ENCODE peak calls at places on chromosomes 13 and 19, in ten cellular contexts. One of them, this sample, is unnamed.

GRCh38 chr19:10919352-10920287 is 8.8 kb downstream of the YIPF2 start:
- DNase-seq in heart right ventricle: no peak
- DNase-seq in lung: peak
- DNase-seq in IMR-90: no peak
- DNase-seq in WTC11: no peak
- DNase-seq in tibial nerve: no peak
- DNase-seq in neural progenitor cell: no peak
- DNase-seq in cardiac fibroblast: no peak
- DNase-seq in dorsolateral prefrontal cortex: no peak
- DNase-seq in psoas muscle: no peak
- DNase-seq in this sample: no peak

GRCh38 chr13:111429064-111429558 is 108.7 kb downstream of the TEX29 start:
- DNase-seq in heart right ventricle: no peak
- DNase-seq in lung: peak
- DNase-seq in IMR-90: peak
- DNase-seq in WTC11: peak
- DNase-seq in tibial nerve: peak
- DNase-seq in neural progenitor cell: peak
- DNase-seq in cardiac fibroblast: peak
- DNase-seq in dorsolateral prefrontal cortex: no peak
- DNase-seq in psoas muscle: no peak
- DNase-seq in this sample: peak

GRCh38 chr19:42191855-42192254 is 25.6 kb downstream of the DEDD2 start:
- DNase-seq in heart right ventricle: no peak
- DNase-seq in lung: peak
- DNase-seq in IMR-90: peak
- DNase-seq in WTC11: no peak
- DNase-seq in tibial nerve: no peak
- DNase-seq in neural progenitor cell: no peak
- DNase-seq in cardiac fibroblast: peak
- DNase-seq in dorsolateral prefrontal cortex: no peak
- DNase-seq in psoas muscle: no peak
- DNase-seq in this sample: no peak

GRCh38 chr19:30668521-30669155 is 296.5 kb downstream of the ZNF536 start:
- DNase-seq in heart right ventricle: no peak
- DNase-seq in lung: no peak
- DNase-seq in IMR-90: no peak
- DNase-seq in WTC11: no peak
- DNase-seq in tibial nerve: no peak
- DNase-seq in neural progenitor cell: no peak
- DNase-seq in cardiac fibroblast: no peak
- DNase-seq in dorsolateral prefrontal cortex: no peak
- DNase-seq in psoas muscle: no peak
- DNase-seq in this sample: no peak

GRCh38 chr13:109156181-109156935 is 526.9 kb downstream of the MYO16 start:
- DNase-seq in heart right ventricle: peak
- DNase-seq in lung: no peak
- DNase-seq in IMR-90: peak
- DNase-seq in WTC11: no peak
- DNase-seq in tibial nerve: no peak
- DNase-seq in neural progenitor cell: no peak
- DNase-seq in cardiac fibroblast: peak
- DNase-seq in dorsolateral prefrontal cortex: peak
- DNase-seq in psoas muscle: no peak
- DNase-seq in this sample: no peak

GRCh38 chr19:38144667-38145066 is 79.4 kb downstream of the DPF1 start:
- DNase-seq in heart right ventricle: no peak
- DNase-seq in lung: no peak
- DNase-seq in IMR-90: no peak
- DNase-seq in WTC11: no peak
- DNase-seq in tibial nerve: no peak
- DNase-seq in neural progenitor cell: no peak
- DNase-seq in cardiac fibroblast: no peak
- DNase-seq in dorsolateral prefrontal cortex: no peak
- DNase-seq in psoas muscle: no peak
- DNase-seq in this sample: no peak

GRCh38 chr19:56765107-56765506 is 75.4 kb downstream of the PEG3 start:
- DNase-seq in heart right ventricle: peak
- DNase-seq in lung: peak
- DNase-seq in IMR-90: no peak
- DNase-seq in WTC11: no peak
- DNase-seq in tibial nerve: no peak
- DNase-seq in neural progenitor cell: no peak
- DNase-seq in cardiac fibroblast: peak
- DNase-seq in dorsolateral prefrontal cortex: peak
- DNase-seq in psoas muscle: peak
- DNase-seq in this sample: no peak

GRCh38 chr13:75881109-75881775 is 245.1 kb downstream of the LMO7 start:
- DNase-seq in heart right ventricle: no peak
- DNase-seq in lung: no peak
- DNase-seq in IMR-90: peak
- DNase-seq in WTC11: no peak
- DNase-seq in tibial nerve: no peak
- DNase-seq in neural progenitor cell: no peak
- DNase-seq in cardiac fibroblast: no peak
- DNase-seq in dorsolateral prefrontal cortex: no peak
- DNase-seq in psoas muscle: no peak
- DNase-seq in this sample: no peak

GRCh38 chr19:47485210-47485609 is 1.2 kb upstream of the KPTN start:
- DNase-seq in heart right ventricle: no peak
- DNase-seq in lung: no peak
- DNase-seq in IMR-90: no peak
- DNase-seq in WTC11: no peak
- DNase-seq in tibial nerve: no peak
- DNase-seq in neural progenitor cell: no peak
- DNase-seq in cardiac fibroblast: no peak
- DNase-seq in dorsolateral prefrontal cortex: no peak
- DNase-seq in psoas muscle: no peak
- DNase-seq in this sample: no peak

GRCh38 chr13:80074143-80074752 is 266.7 kb downstream of the SPRY2 start:
- DNase-seq in heart right ventricle: no peak
- DNase-seq in lung: no peak
- DNase-seq in IMR-90: no peak
- DNase-seq in WTC11: peak
- DNase-seq in tibial nerve: no peak
- DNase-seq in neural progenitor cell: no peak
- DNase-seq in cardiac fibroblast: no peak
- DNase-seq in dorsolateral prefrontal cortex: peak
- DNase-seq in psoas muscle: no peak
- DNase-seq in this sample: no peak

GRCh38 chr13:72437458-72437857 is 290.0 kb downstream of the MZT1 start:
- DNase-seq in heart right ventricle: no peak
- DNase-seq in lung: no peak
- DNase-seq in IMR-90: peak
- DNase-seq in WTC11: no peak
- DNase-seq in tibial nerve: no peak
- DNase-seq in neural progenitor cell: no peak
- DNase-seq in cardiac fibroblast: no peak
- DNase-seq in dorsolateral prefrontal cortex: no peak
- DNase-seq in psoas muscle: no peak
- DNase-seq in this sample: no peak

GRCh38 chr19:36049080-36049698 is 4.9 kb downstream of the THAP8 start:
- DNase-seq in heart right ventricle: no peak
- DNase-seq in lung: no peak
- DNase-seq in IMR-90: no peak
- DNase-seq in WTC11: no peak
- DNase-seq in tibial nerve: no peak
- DNase-seq in neural progenitor cell: no peak
- DNase-seq in cardiac fibroblast: peak
- DNase-seq in dorsolateral prefrontal cortex: no peak
- DNase-seq in psoas muscle: no peak
- DNase-seq in this sample: no peak

GRCh38 chr13:24050796-24051715 is 109.5 kb upstream of the SPATA13 start:
- DNase-seq in heart right ventricle: no peak
- DNase-seq in lung: no peak
- DNase-seq in IMR-90: no peak
- DNase-seq in WTC11: no peak
- DNase-seq in tibial nerve: no peak
- DNase-seq in neural progenitor cell: no peak
- DNase-seq in cardiac fibroblast: no peak
- DNase-seq in dorsolateral prefrontal cortex: no peak
- DNase-seq in psoas muscle: no peak
- DNase-seq in this sample: no peak

GRCh38 chr19:58374200-58374599 is 6.6 kb downstream of the ZNF837 start:
- DNase-seq in heart right ventricle: no peak
- DNase-seq in lung: no peak
- DNase-seq in IMR-90: peak
- DNase-seq in WTC11: no peak
- DNase-seq in tibial nerve: no peak
- DNase-seq in neural progenitor cell: no peak
- DNase-seq in cardiac fibroblast: no peak
- DNase-seq in dorsolateral prefrontal cortex: no peak
- DNase-seq in psoas muscle: no peak
- DNase-seq in this sample: no peak

GRCh38 chr19:2259331-2259730 is 3.1 kb upstream of the JSRP1 start:
- DNase-seq in heart right ventricle: no peak
- DNase-seq in lung: no peak
- DNase-seq in IMR-90: peak
- DNase-seq in WTC11: no peak
- DNase-seq in tibial nerve: no peak
- DNase-seq in neural progenitor cell: no peak
- DNase-seq in cardiac fibroblast: no peak
- DNase-seq in dorsolateral prefrontal cortex: no peak
- DNase-seq in psoas muscle: no peak
- DNase-seq in this sample: no peak

GRCh38 chr13:79060216-79060615 is 345.8 kb downstream of the RBM26 start:
- DNase-seq in heart right ventricle: no peak
- DNase-seq in lung: no peak
- DNase-seq in IMR-90: no peak
- DNase-seq in WTC11: no peak
- DNase-seq in tibial nerve: no peak
- DNase-seq in neural progenitor cell: no peak
- DNase-seq in cardiac fibroblast: no peak
- DNase-seq in dorsolateral prefrontal cortex: no peak
- DNase-seq in psoas muscle: no peak
- DNase-seq in this sample: no peak

GRCh38 chr19:55156202-55157063 is 1.1 kb downstream of the TNNI3 start:
- DNase-seq in heart right ventricle: peak
- DNase-seq in lung: peak
- DNase-seq in IMR-90: peak
- DNase-seq in WTC11: peak
- DNase-seq in tibial nerve: no peak
- DNase-seq in neural progenitor cell: peak
- DNase-seq in cardiac fibroblast: peak
- DNase-seq in dorsolateral prefrontal cortex: no peak
- DNase-seq in psoas muscle: peak
- DNase-seq in this sample: peak

GRCh38 chr19:45101796-45102195 is 8.8 kb downstream of the PPP1R37 start:
- DNase-seq in heart right ventricle: no peak
- DNase-seq in lung: no peak
- DNase-seq in IMR-90: no peak
- DNase-seq in WTC11: no peak
- DNase-seq in tibial nerve: no peak
- DNase-seq in neural progenitor cell: no peak
- DNase-seq in cardiac fibroblast: no peak
- DNase-seq in dorsolateral prefrontal cortex: no peak
- DNase-seq in psoas muscle: no peak
- DNase-seq in this sample: no peak

GRCh38 chr19:45102481-45102880 is 9.5 kb downstream of the PPP1R37 start:
- DNase-seq in heart right ventricle: no peak
- DNase-seq in lung: no peak
- DNase-seq in IMR-90: no peak
- DNase-seq in WTC11: no peak
- DNase-seq in tibial nerve: no peak
- DNase-seq in neural progenitor cell: no peak
- DNase-seq in cardiac fibroblast: no peak
- DNase-seq in dorsolateral prefrontal cortex: no peak
- DNase-seq in psoas muscle: no peak
- DNase-seq in this sample: no peak

GRCh38 chr19:45103200-45103624 is 10.2 kb downstream of the PPP1R37 start:
- DNase-seq in heart right ventricle: no peak
- DNase-seq in lung: no peak
- DNase-seq in IMR-90: no peak
- DNase-seq in WTC11: no peak
- DNase-seq in tibial nerve: no peak
- DNase-seq in neural progenitor cell: no peak
- DNase-seq in cardiac fibroblast: peak
- DNase-seq in dorsolateral prefrontal cortex: peak
- DNase-seq in psoas muscle: no peak
- DNase-seq in this sample: no peak

GRCh38 chr19:45104658-45105384 is 11.8 kb downstream of the PPP1R37 start:
- DNase-seq in heart right ventricle: no peak
- DNase-seq in lung: no peak
- DNase-seq in IMR-90: no peak
- DNase-seq in WTC11: no peak
- DNase-seq in tibial nerve: no peak
- DNase-seq in neural progenitor cell: no peak
- DNase-seq in cardiac fibroblast: no peak
- DNase-seq in dorsolateral prefrontal cortex: no peak
- DNase-seq in psoas muscle: no peak
- DNase-seq in this sample: no peak

GRCh38 chr19:45103625-45104319 is 10.8 kb downstream of the PPP1R37 start:
- DNase-seq in heart right ventricle: peak
- DNase-seq in lung: no peak
- DNase-seq in IMR-90: no peak
- DNase-seq in WTC11: no peak
- DNase-seq in tibial nerve: no peak
- DNase-seq in neural progenitor cell: peak
- DNase-seq in cardiac fibroblast: no peak
- DNase-seq in dorsolateral prefrontal cortex: no peak
- DNase-seq in psoas muscle: no peak
- DNase-seq in this sample: no peak
- TF ChIP-seq CTCF in heart right ventricle: no peak
- TF ChIP-seq CTCF in lung: no peak
- TF ChIP-seq CTCF in IMR-90: no peak
- TF ChIP-seq CTCF in WTC11: no peak
- TF ChIP-seq CTCF in tibial nerve: no peak
- TF ChIP-seq CTCF in neural progenitor cell: peak
- TF ChIP-seq CTCF in cardiac fibroblast: peak
- TF ChIP-seq CTCF in dorsolateral prefrontal cortex: no peak
- TF ChIP-seq CTCF in psoas muscle: no peak
- TF ChIP-seq CTCF in this sample: peak

GRCh38 chr19:3293560-3293959 is 69.1 kb downstream of the CELF5 start:
- DNase-seq in heart right ventricle: no peak
- DNase-seq in lung: no peak
- DNase-seq in IMR-90: no peak
- DNase-seq in WTC11: no peak
- DNase-seq in tibial nerve: no peak
- DNase-seq in neural progenitor cell: no peak
- DNase-seq in cardiac fibroblast: no peak
- DNase-seq in dorsolateral prefrontal cortex: no peak
- DNase-seq in psoas muscle: no peak
- DNase-seq in this sample: no peak
- TF ChIP-seq CTCF in heart right ventricle: no peak
- TF ChIP-seq CTCF in lung: no peak
- TF ChIP-seq CTCF in IMR-90: no peak
- TF ChIP-seq CTCF in WTC11: no peak
- TF ChIP-seq CTCF in tibial nerve: no peak
- TF ChIP-seq CTCF in neural progenitor cell: no peak
- TF ChIP-seq CTCF in cardiac fibroblast: no peak
- TF ChIP-seq CTCF in dorsolateral prefrontal cortex: no peak
- TF ChIP-seq CTCF in psoas muscle: no peak
- TF ChIP-seq CTCF in this sample: no peak

GRCh38 chr13:20713751-20714150 is 10.3 kb downstream of the IL17D start:
- DNase-seq in heart right ventricle: no peak
- DNase-seq in lung: no peak
- DNase-seq in IMR-90: peak
- DNase-seq in WTC11: no peak
- DNase-seq in tibial nerve: no peak
- DNase-seq in neural progenitor cell: no peak
- DNase-seq in cardiac fibroblast: peak
- DNase-seq in dorsolateral prefrontal cortex: no peak
- DNase-seq in psoas muscle: peak
- DNase-seq in this sample: no peak
- TF ChIP-seq CTCF in heart right ventricle: no peak
- TF ChIP-seq CTCF in lung: no peak
- TF ChIP-seq CTCF in IMR-90: no peak
- TF ChIP-seq CTCF in WTC11: no peak
- TF ChIP-seq CTCF in tibial nerve: no peak
- TF ChIP-seq CTCF in neural progenitor cell: no peak
- TF ChIP-seq CTCF in cardiac fibroblast: no peak
- TF ChIP-seq CTCF in dorsolateral prefrontal cortex: no peak
- TF ChIP-seq CTCF in psoas muscle: no peak
- TF ChIP-seq CTCF in this sample: no peak

GRCh38 chr13:55199132-55199531 is 1941.6 kb upstream of the PRR20A start:
- DNase-seq in heart right ventricle: no peak
- DNase-seq in lung: no peak
- DNase-seq in IMR-90: no peak
- DNase-seq in WTC11: no peak
- DNase-seq in tibial nerve: no peak
- DNase-seq in neural progenitor cell: peak
- DNase-seq in cardiac fibroblast: no peak
- DNase-seq in dorsolateral prefrontal cortex: no peak
- DNase-seq in psoas muscle: no peak
- DNase-seq in this sample: no peak
- TF ChIP-seq CTCF in heart right ventricle: no peak
- TF ChIP-seq CTCF in lung: no peak
- TF ChIP-seq CTCF in IMR-90: no peak
- TF ChIP-seq CTCF in WTC11: no peak
- TF ChIP-seq CTCF in tibial nerve: no peak
- TF ChIP-seq CTCF in neural progenitor cell: peak
- TF ChIP-seq CTCF in cardiac fibroblast: no peak
- TF ChIP-seq CTCF in dorsolateral prefrontal cortex: no peak
- TF ChIP-seq CTCF in psoas muscle: no peak
- TF ChIP-seq CTCF in this sample: peak